ENCODE peak calls at places on chromosomes 13 and 19, in six cellular contexts. J is heart left ventricle, M is body of pancreas, U is tibial nerve, B is H1, D is prostate gland. S is an unnamed sample.

GRCh38 chr19:27884376-27884775 is 1328.6 kb downstream of the UQCRFS1 start:
- DNase-seq in J (no peak), M (no peak), U (no peak), B (no peak), D (no peak), S (no peak)

GRCh38 chr19:54179921-54180452 is 7.0 kb upstream of the TMC4 start:
- DNase-seq in J (no peak), M (no peak), U (no peak), B (peak; percentile 87), D (no peak), S (no peak)

GRCh38 chr13:110430391-110431338 is 123.6 kb downstream of the COL4A2 start:
- DNase-seq in J (no peak), M (no peak), U (no peak), B (no peak), D (no peak), S (no peak)

GRCh38 chr19:2051771-2052704 is 994 bp upstream of the MKNK2 start:
- DNase-seq in J (peak; percentile 81), M (peak; percentile 66), U (no peak), B (no peak), D (peak; percentile 84), S (peak; percentile 74)

GRCh38 chr19:52191374-52191773 is 1.5 kb downstream of the PPP2R1A start:
- DNase-seq in J (no peak), M (no peak), U (no peak), B (no peak), D (no peak), S (no peak)

GRCh38 chr13:113668491-113668971 is 1.5 kb downstream of the GRK1 start:
- DNase-seq in J (no peak), M (peak; percentile 5), U (peak; percentile 8), B (no peak), D (no peak), S (peak; percentile 11)

GRCh38 chr19:56678205-56678604 is 6.6 kb upstream of the ZNF835 start:
- DNase-seq in J (no peak), M (no peak), U (no peak), B (no peak), D (no peak), S (no peak)

GRCh38 chr19:2711175-2711936 is 8.9 kb upstream of the GNG7 start:
- DNase-seq in J (peak; percentile 25), M (no peak), U (no peak), B (no peak), D (no peak), S (no peak)

GRCh38 chr13:98482476-98483444 is 94.1 kb downstream of the STK24 start:
- DNase-seq in J (peak; percentile 87), M (peak; percentile 77), U (peak; percentile 61), B (no peak), D (peak; percentile 68), S (peak; percentile 62)

GRCh38 chr19:48660854-48661731 is 11.7 kb downstream of the NTN5 start:
- DNase-seq in J (peak; percentile 90), M (peak; percentile 84), U (peak; percentile 79), B (peak; percentile 84), D (peak; percentile 51), S (peak; percentile 87)

GRCh38 chr19:2994588-2995131 is 17.3 kb downstream of the TLE6 start:
- DNase-seq in J (no peak), M (no peak), U (no peak), B (no peak), D (no peak), S (no peak)

GRCh38 chr13:44692173-44692713 is 116.1 kb upstream of the TSC22D1 start:
- DNase-seq in J (no peak), M (no peak), U (no peak), B (no peak), D (no peak), S (no peak)
- TF ChIP-seq POLR2A in J (no peak), M (no peak), U (no peak), B (peak; percentile 65), D (no peak), S (no peak)

GRCh38 chr13:112487127-112487517 is 100.8 kb downstream of the TUBGCP3 start:
- DNase-seq in J (no peak), M (no peak), U (no peak), B (no peak), D (no peak), S (no peak)
- H3K36me3 ChIP-seq in J (no peaks in the 10 kb centered on the region), M (peaks cover 3% of the 10 kb centered on the region), U (no peaks in the 10 kb centered on the region), B (peaks cover 9% of the 10 kb centered on the region), D (no peaks in the 10 kb centered on the region), S (no peaks in the 10 kb centered on the region)

GRCh38 chr13:109159650-109160309 is 530.4 kb downstream of the MYO16 start:
- DNase-seq in J (no peak), M (no peak), U (no peak), B (no peak), D (no peak), S (no peak)

GRCh38 chr13:109163052-109163413 is 533.6 kb downstream of the MYO16 start:
- DNase-seq in J (no peak), M (no peak), U (no peak), B (no peak), D (no peak), S (no peak)

GRCh38 chr13:109160887-109161669 is 531.7 kb downstream of the MYO16 start:
- DNase-seq in J (no peak), M (no peak), U (no peak), B (no peak), D (no peak), S (no peak)

GRCh38 chr13:109160357-109160756 is 530.9 kb downstream of the MYO16 start:
- DNase-seq in J (no peak), M (no peak), U (no peak), B (no peak), D (no peak), S (no peak)

DNA sequence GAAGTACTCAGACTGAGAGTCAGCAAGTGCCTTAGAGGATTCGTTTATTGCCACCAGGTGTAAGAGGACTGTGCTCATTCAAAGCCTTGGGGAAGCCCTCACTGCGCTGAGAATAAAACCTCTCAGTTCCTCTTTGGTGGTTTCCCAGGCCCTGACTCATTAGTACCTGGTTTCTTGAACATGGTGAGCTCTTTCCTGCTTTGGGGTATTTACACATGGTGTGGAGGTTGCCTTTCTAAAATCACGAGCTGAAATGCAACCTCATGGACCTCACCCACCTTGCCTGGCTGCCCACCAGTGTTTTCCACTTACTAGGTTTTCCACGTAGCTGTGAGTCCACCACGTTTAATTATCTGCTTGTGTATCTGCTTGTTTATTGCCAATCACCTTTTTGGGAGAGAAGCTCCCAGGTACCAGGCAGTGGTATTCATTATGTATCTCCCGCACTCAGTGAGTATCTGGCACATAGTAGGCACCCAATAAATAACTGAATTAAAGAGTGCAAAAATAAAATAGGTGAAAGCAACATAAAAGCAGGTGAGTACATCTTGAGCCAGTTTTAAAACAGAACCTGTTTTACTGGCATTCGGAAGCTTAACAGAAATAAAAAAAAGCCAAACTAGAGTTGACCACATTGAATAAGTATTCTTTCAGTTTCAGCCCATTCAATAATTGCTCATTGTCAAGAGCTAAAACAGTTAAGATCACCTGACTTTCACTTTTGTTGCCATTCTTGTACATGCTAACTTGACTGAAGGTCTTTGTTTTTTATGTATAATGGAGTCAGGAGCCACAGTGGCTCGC is 533.0 kb downstream of the MYO16 start:
- DNase-seq in J (no peak), M (no peak), U (no peak), B (no peak), D (no peak), S (no peak)
- H3K4me1 ChIP-seq in J (peaks cover 5% of the 10 kb centered on the region), M (no peaks in the 10 kb centered on the region), U (peaks cover 5% of the 10 kb centered on the region), B (peaks cover 3% of the 10 kb centered on the region), D (no peaks in the 10 kb centered on the region), S (no peaks in the 10 kb centered on the region)

GRCh38 chr19:17419491-17420266 is at the start of gene MVB12A:
- DNase-seq in J (peak; percentile 98), M (peak; percentile 97), U (peak; percentile 94), B (peak; percentile 90), D (peak; percentile 97), S (peak; percentile 98)

GRCh38 chr19:17420267-17420924 is 549 bp downstream of the MVB12A start:
- DNase-seq in J (no peak), M (peak; percentile 21), U (no peak), B (peak; percentile 70), D (no peak), S (peak; percentile 52)

GRCh38 chr19:17421942-17422341 is 2.1 kb downstream of the MVB12A start:
- DNase-seq in J (no peak), M (no peak), U (no peak), B (no peak), D (no peak), S (no peak)

GRCh38 chr19:17418710-17419109 is 1.1 kb upstream of the MVB12A start:
- DNase-seq in J (no peak), M (no peak), U (no peak), B (no peak), D (no peak), S (no peak)

DNA sequence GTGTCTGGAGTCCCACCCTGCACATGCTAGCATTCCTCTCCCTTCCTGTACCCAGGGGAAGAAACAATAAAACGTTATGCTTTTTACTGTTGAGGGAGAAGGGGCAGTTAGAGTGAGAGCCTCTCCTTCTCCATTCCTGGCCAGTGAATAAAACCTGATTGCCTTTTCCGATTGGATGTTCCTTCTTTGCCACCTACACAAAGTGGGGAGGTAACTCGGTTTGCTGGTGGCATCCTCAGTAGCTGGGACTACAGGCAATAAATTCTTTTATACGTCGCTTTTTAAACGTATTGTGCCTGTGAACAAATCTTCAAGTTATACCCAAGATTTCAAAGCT is 725 bp upstream of the MVB12A start:
- DNase-seq in J (no peak), M (no peak), U (no peak), B (no peak), D (no peak), S (no peak)
- TF ChIP-seq POLR2A in J (no peak), M (no peak), U (no peak), B (no peak), D (no peak), S (no peak)

DNA sequence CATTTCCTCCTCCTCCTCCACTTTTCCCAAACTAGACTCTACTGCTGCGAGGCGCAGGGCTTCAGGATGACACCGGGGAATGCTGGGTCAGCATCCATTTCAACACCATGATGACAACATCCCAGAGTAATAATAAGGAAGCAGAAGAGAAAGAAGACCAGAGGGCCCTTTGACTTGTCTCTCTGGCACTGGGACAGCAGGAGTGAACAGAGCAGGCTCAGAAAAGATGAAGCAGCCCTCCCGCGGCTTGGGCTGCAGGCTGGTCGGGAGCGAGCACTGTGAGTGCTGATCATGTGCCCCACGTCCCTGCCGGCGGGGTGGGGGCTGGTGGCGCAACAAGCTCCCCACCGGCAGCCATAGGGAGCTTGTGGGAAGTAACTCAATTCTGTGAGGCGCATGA is 30.5 kb downstream of the RANBP3 start:
- DNase-seq in J (peak; percentile 77), M (peak; percentile 44), U (peak; percentile 44), B (no peak), D (no peak), S (peak; percentile 83)
- H3K36me3 ChIP-seq in J (no peaks in the 10 kb centered on the region), M (no peaks in the 10 kb centered on the region), U (no peaks in the 10 kb centered on the region), B (peaks cover 3% of the 10 kb centered on the region), D (no peaks in the 10 kb centered on the region), S (no peaks in the 10 kb centered on the region)

GRCh38 chr13:36339600-36340155 is 6.5 kb downstream of the SPART start:
- DNase-seq in J (no peak), M (no peak), U (no peak), B (no peak), D (no peak), S (no peak)
- H3K4me1 ChIP-seq in J (peaks cover 31% of the 10 kb centered on the region), M (no peaks in the 10 kb centered on the region), U (peaks cover 92% of the 10 kb centered on the region), B (peaks cover 8% of the 10 kb centered on the region), D (no peaks in the 10 kb centered on the region), S (peaks cover 9% of the 10 kb centered on the region)

S was measured in uterus.